ENCODE peak calls at places on chromosomes 11 and 22, in seven cellular contexts. Q, T, R, S, I, E and G are unnamed samples.
A peak's percentile ranks its signal among the peaks of the same experiment; 100 is the strongest.

GRCh38 chr22:17795661-17796548 is 21.6 kb upstream of the BID start:
- DNase-seq in Q (no peak), T (no peak), R (peak; percentile 71), S (no peak), I (no peak), E (no peak), G (no peak)

GRCh38 chr11:76792505-76793264 is 9.5 kb downstream of the TSKU start:
- DNase-seq in Q (no peak), T (no peak), R (no peak), S (peak; percentile 39), I (no peak), E (no peak), G (no peak)

GRCh38 chr11:120034881-120035620 is 102.9 kb downstream of the TRIM29 start:
- DNase-seq in Q (no peak), T (no peak), R (no peak), S (peak; percentile 25), I (no peak), E (peak; percentile 37), G (no peak)

GRCh38 chr22:24208012-24208749 is 26.9 kb downstream of the SUSD2 start:
- DNase-seq in Q (no peak), T (peak; percentile 74), R (no peak), S (no peak), I (peak; percentile 98), E (no peak), G (no peak)

GRCh38 chr11:78653294-78653909 is 78.7 kb upstream of the NARS2 start:
- DNase-seq in Q (no peak), T (no peak), R (no peak), S (peak; percentile 36), I (no peak), E (peak; percentile 31), G (no peak)

GRCh38 chr11:111253131-111253530 is 7.6 kb downstream of the POU2AF2 start:
- DNase-seq in Q (no peak), T (no peak), R (no peak), S (no peak), I (no peak), E (no peak), G (no peak)

GRCh38 chr11:48052183-48053040 is 72.1 kb downstream of the PTPRJ start:
- DNase-seq in Q (peak; percentile 92), T (no peak), R (peak; percentile 72), S (peak; percentile 89), I (peak; percentile 85), E (no peak), G (no peak)

GRCh38 chr11:7292902-7293301 is 41.2 kb downstream of the SYT9 start:
- DNase-seq in Q (no peak), T (no peak), R (no peak), S (no peak), I (no peak), E (no peak), G (no peak)

GRCh38 chr22:45905924-45906865 is 70.8 kb downstream of the WNT7B start:
- DNase-seq in Q (no peak), T (peak; percentile 22), R (no peak), S (no peak), I (peak; percentile 62), E (no peak), G (no peak)

GRCh38 chr11:115184901-115185300 is 319.3 kb downstream of the CADM1 start:
- DNase-seq in Q (no peak), T (peak; percentile 12), R (no peak), S (no peak), I (no peak), E (no peak), G (no peak)

GRCh38 chr11:33735166-33735425 is 1.1 kb downstream of the CD59 start:
- DNase-seq in Q (no peak), T (no peak), R (no peak), S (no peak), I (no peak), E (no peak), G (no peak)

GRCh38 chr11:74025467-74026166 is 16.7 kb upstream of the UCP3 start:
- DNase-seq in Q (no peak), T (no peak), R (no peak), S (no peak), I (peak; percentile 61), E (no peak), G (no peak)

GRCh38 chr11:8261921-8262551 is 1.6 kb downstream of the LMO1 start:
- DNase-seq in Q (peak; percentile 46), T (no peak), R (no peak), S (peak; percentile 60), I (no peak), E (no peak), G (no peak)

GRCh38 chr22:38751422-38752346 is 4.1 kb downstream of the SUN2 start:
- DNase-seq in Q (peak; percentile 87), T (no peak), R (peak; percentile 94), S (no peak), I (no peak), E (peak; percentile 90), G (peak; percentile 86)

DNA sequence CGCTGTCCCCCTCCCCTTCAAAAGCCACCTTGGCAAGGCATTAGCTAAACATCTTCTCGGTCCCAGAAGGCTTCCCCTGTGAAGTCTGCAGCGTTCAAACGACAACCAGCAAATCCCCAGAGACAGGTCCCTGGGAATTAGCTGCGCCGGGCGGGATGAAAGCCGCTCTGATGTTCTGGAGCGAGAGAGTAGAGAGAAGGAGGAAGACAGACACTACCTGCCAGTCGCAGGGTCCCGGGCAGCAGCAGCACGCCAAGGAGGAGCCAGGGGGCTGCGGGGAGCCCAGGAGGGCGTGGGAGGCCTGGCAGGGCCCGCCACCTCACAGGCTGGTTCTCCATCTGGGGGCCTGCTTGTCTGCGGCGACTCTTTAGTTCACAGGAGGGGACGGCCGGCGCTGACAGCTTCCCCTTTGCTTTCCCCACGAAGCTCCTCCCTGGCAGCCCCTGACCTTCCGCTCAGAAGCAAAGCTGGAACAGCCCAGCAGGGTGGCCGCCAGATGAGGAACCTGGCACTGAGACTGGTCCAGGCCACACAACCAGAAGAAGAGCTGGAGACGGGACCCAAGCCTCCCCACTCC is at the start of gene NFAM1:
- DNase-seq in Q (peak; percentile 86), T (no peak), R (peak; percentile 95), S (peak; percentile 56), I (no peak), E (no peak), G (no peak)
- H3K4me1 ChIP-seq in Q (peaks cover 8% of the 10 kb centered on the region), T (peaks cover 22% of the 10 kb centered on the region), R (no peaks in the 10 kb centered on the region), S (peaks cover 3% of the 10 kb centered on the region), I (no peaks in the 10 kb centered on the region), E (no peaks in the 10 kb centered on the region), G (peaks cover under 1% of the 10 kb centered on the region)

DNA sequence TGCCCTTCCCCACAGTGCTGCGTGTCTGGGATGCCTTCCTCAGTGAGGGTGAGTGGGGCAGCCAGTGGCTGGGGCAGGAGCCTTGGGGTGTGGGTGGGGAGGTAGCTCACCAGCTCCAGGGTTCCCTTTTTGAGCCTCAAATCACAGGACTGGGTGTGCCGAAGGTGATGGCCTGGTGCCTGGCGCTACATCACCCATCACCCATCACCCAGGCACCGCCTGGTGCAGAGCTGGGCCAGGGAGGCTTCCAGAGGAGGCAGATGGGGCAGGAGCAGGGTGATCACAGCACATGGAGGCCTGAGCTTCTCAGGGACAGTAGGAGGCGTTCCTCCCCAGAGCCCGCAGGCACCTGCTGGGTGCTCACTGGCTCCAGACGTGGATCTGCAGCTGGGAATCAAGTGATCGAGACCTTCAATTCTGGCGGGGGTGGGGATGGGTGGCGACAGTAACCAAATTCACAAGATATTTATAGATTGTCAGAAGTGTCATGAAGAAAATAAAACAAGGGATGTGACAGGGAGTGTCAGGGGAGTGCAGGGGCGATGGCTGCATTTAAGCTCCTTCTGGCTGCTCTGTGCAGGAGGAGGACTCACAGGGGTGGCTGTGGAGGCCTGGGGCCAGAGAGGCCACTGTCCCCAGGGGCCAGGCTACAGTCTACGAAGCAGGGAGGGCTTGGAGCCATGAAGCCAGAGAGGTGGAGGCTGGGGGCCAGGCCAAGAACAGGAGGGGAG is 3.3 kb downstream of the TBC1D10C start:
- DNase-seq in Q (no peak), T (no peak), R (no peak), S (no peak), I (no peak), E (peak; percentile 61), G (no peak)
- H3K27ac ChIP-seq in Q (no peak overlapping the region), T (no peak overlapping the region), R (peak overlapping the region; percentile 53), S (no peak overlapping the region), I (no peak overlapping the region), E (peak overlapping the region; percentile 75), G (peak overlapping the region; percentile 87)

DNA sequence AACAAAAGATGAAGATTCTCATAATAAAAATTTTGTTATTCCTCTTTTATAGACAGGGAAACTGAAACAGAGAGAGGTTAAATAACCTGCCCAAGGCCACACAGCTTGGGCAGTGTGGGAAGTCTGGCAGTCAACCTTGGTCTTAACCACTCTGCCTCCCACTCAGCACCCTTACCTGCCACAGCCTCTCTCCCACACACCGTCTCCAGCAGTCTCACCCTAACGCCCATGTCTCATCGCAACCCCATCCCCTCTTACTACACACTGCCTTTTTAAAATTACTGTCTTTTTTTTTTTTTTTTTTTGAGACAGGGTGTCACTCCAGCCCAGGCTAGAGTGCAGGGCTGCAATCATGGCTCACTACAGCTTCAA is 25.0 kb downstream of the ARRB1 start:
- DNase-seq in Q (no peak), T (no peak), R (no peak), S (no peak), I (no peak), E (no peak), G (no peak)
- H3K4me1 ChIP-seq in Q (peaks cover 21% of the 10 kb centered on the region), T (peaks cover 59% of the 10 kb centered on the region), R (peaks cover 26% of the 10 kb centered on the region), S (peaks cover 22% of the 10 kb centered on the region), I (peaks cover 29% of the 10 kb centered on the region), E (peaks cover 62% of the 10 kb centered on the region), G (peaks cover 31% of the 10 kb centered on the region)

GRCh38 chr11:119025978-119026766 is 4.5 kb downstream of the SLC37A4 start:
- DNase-seq in Q (no peak), T (no peak), R (no peak), S (no peak), I (no peak), E (no peak), G (no peak)
- H3K27ac ChIP-seq in Q (peak overlapping the region; percentile 20), T (peak overlapping the region; percentile 57), R (peak overlapping the region; percentile 46), S (no peak overlapping the region), I (no peak overlapping the region), E (no peak overlapping the region), G (no peak overlapping the region)

GRCh38 chr11:128604723-128605122 is 17.4 kb upstream of the ETS1 start:
- DNase-seq in Q (no peak), T (no peak), R (no peak), S (no peak), I (no peak), E (no peak), G (no peak)
- H3K4me1 ChIP-seq in Q (no peaks in the 10 kb centered on the region), T (peaks cover 41% of the 10 kb centered on the region), R (no peaks in the 10 kb centered on the region), S (peaks cover 2% of the 10 kb centered on the region), I (no peaks in the 10 kb centered on the region), E (peaks cover 38% of the 10 kb centered on the region), G (peaks cover 29% of the 10 kb centered on the region)

DNA sequence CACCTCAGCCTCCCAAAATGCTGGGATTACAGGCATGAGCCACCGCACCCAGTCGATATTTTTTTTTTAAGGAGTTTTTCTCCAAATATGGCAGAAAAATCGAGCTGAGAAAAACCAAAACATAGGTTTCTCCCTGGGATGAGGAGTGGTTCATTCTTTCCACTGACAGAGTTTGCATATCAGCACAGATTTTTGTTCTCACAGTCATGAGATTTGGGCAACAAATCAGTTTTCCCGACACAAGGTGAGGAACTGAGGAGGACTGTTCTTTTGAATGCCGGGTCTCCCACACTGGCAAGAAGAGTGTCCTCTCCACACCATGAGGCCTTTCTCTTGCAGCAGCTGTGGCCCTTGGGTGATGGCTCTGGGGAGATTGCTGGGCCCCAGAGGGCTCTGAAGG is 3.8 kb upstream of the EHD1 start:
- DNase-seq in Q (no peak), T (no peak), R (no peak), S (no peak), I (no peak), E (no peak), G (no peak)
- H3K27ac ChIP-seq in Q (no peak overlapping the region), T (peak overlapping the region; percentile 47), R (peak overlapping the region; percentile 33), S (no peak overlapping the region), I (no peak overlapping the region), E (no peak overlapping the region), G (no peak overlapping the region)